ENCODE peak calls at places on chromosomes 7 and 10, in four cellular contexts. U, K, E and L are unnamed samples.

GRCh38 chr10:113415246-113415645 is 137.6 kb upstream of the HABP2 start:
- DNase-seq in K (no peak), E (no peak), U (no peak), L (no peak)

GRCh38 chr7:152341039-152341913 is 94.5 kb downstream of the KMT2C start:
- DNase-seq in E (no peak), U (no peak), K (no peak), L (no peak)

GRCh38 chr10:129965940-129966339 is 1.9 kb upstream of the EBF3 start:
- DNase-seq in U (no peak), K (no peak), E (no peak), L (no peak)

GRCh38 chr10:63375458-63375857 is 90.3 kb downstream of the JMJD1C start:
- DNase-seq in U (no peak), E (no peak), K (no peak), L (no peak)

GRCh38 chr10:76176166-76176550 is 744.7 kb downstream of the LRMDA start:
- DNase-seq in K (no peak), E (no peak), U (no peak), L (no peak)

GRCh38 chr10:100148353-100149211 is 37.2 kb downstream of the ERLIN1 start:
- DNase-seq in U (no peak), K (no peak), E (no peak), L (no peak)

GRCh38 chr7:131109757-131110293 is 217.9 kb upstream of the MKLN1 start:
- DNase-seq in U (peak; percentile 76), E (no peak), K (peak; percentile 66), L (no peak)

GRCh38 chr10:62374862-62375710 is 917 bp downstream of the ZNF365 start:
- DNase-seq in U (no peak), E (no peak), K (no peak), L (no peak)

GRCh38 chr7:114086906-114087651 is 168.3 kb upstream of the PPP1R3A start:
- DNase-seq in K (peak; percentile 19), U (peak; percentile 14), E (no peak), L (no peak)